ENCODE peak calls at places on chromosomes 3 and 15, in four cellular contexts. B is sigmoid colon, Q is cardiac muscle cell, I is fibroblast of mammary gland. L is an unnamed sample.

GRCh38 chr15:28272587-28272986 is 49.4 kb downstream of the HERC2 start:
- DNase-seq in Q (no peak), B (no peak), I (no peak), L (no peak)

GRCh38 chr3:150787741-150788370 is 24.9 kb upstream of the SIAH2 start:
- DNase-seq in I (peak; percentile 73), B (peak; percentile 87), Q (peak; percentile 77), L (peak; percentile 95)

GRCh38 chr15:52134502-52135144 is 22.0 kb upstream of the BCL2L10 start:
- DNase-seq in I (no peak), Q (no peak), B (no peak), L (peak; percentile 88)

GRCh38 chr3:64327039-64327804 is 102.0 kb upstream of the PRICKLE2 start:
- DNase-seq in Q (peak; percentile 78), I (peak; percentile 96), B (peak; percentile 92), L (no peak)

GRCh38 chr3:141115752-141116541 is 64.8 kb downstream of the SPSB4 start:
- DNase-seq in Q (no peak), I (peak; percentile 87), B (peak; percentile 77), L (no peak)

GRCh38 chr15:56919708-56920637 is 1.5 kb downstream of the TCF12 start:
- DNase-seq in I (peak; percentile 49), Q (peak; percentile 41), B (peak; percentile 75), L (peak; percentile 30)

GRCh38 chr15:98801234-98801561 is 152.9 kb downstream of the IGF1R start:
- DNase-seq in B (no peak), I (no peak), Q (no peak), L (no peak)

GRCh38 chr3:54882114-54882833 is 45.6 kb downstream of the LRTM1 start:
- DNase-seq in Q (peak; percentile 89), B (no peak), I (peak; percentile 98), L (no peak)

GRCh38 chr3:67489816-67490215 is 164.6 kb downstream of the SUCLG2 start:
- DNase-seq in I (no peak), Q (no peak), B (no peak), L (no peak)

GRCh38 chr3:122332551-122332950 is 7.5 kb downstream of the CSTA start:
- DNase-seq in Q (no peak), I (no peak), B (no peak), L (no peak)

GRCh38 chr15:66595937-66596545 is 30.2 kb upstream of the LCTL start:
- DNase-seq in Q (no peak), I (peak; percentile 17), B (no peak), L (no peak)

GRCh38 chr3:194675081-194675640 is 3.2 kb upstream of the LSG1 start:
- DNase-seq in I (peak; percentile 58), Q (no peak), B (no peak), L (no peak)

GRCh38 chr3:169026543-169027181 is 636.9 kb downstream of the MECOM start:
- DNase-seq in I (peak; percentile 97), Q (peak; percentile 93), B (no peak), L (peak; percentile 60)

GRCh38 chr3:43695443-43695842 is 4.7 kb downstream of the ABHD5 start:
- DNase-seq in B (no peak), I (peak; percentile 84), Q (peak; percentile 87), L (no peak)

GRCh38 chr3:67090472-67090871 is 92.4 kb downstream of the KBTBD8 start:
- DNase-seq in Q (peak; percentile 42), I (peak; percentile 52), B (no peak), L (no peak)

GRCh38 chr15:101081900-101082299 is 162.7 kb downstream of the LRRK1 start:
- DNase-seq in B (no peak), I (no peak), Q (no peak), L (no peak)

GRCh38 chr3:155744091-155744625 is 713 bp downstream of the PLCH1 start:
- DNase-seq in I (no peak), Q (peak; percentile 27), B (no peak), L (peak; percentile 88)

GRCh38 chr15:91655891-91656290 is 197.6 kb upstream of the SLCO3A1 start:
- DNase-seq in Q (no peak), I (no peak), B (no peak), L (no peak)

GRCh38 chr3:39121626-39122025 is 14.1 kb downstream of the TTC21A start:
- DNase-seq in Q (no peak), B (no peak), I (no peak), L (no peak)

GRCh38 chr15:63187589-63188226 is 1.7 kb upstream of the RAB8B start:
- DNase-seq in I (no peak), B (no peak), Q (no peak), L (no peak)

GRCh38 chr15:89664951-89665350 is 9.7 kb upstream of the KIF7 start:
- DNase-seq in I (no peak), Q (no peak), B (peak; percentile 26), L (no peak)

GRCh38 chr3:80688814-80689213 is 921.0 kb upstream of the ROBO1 start:
- DNase-seq in I (peak; percentile 10), B (no peak), Q (peak; percentile 49), L (peak; percentile 17)

GRCh38 chr15:39663684-39664083 is 82.8 kb downstream of the THBS1 start:
- DNase-seq in B (no peak), Q (peak; percentile 10), I (no peak), L (no peak)

GRCh38 chr3:120601554-120601953 is 5.4 kb downstream of the NDUFB4 start:
- DNase-seq in Q (no peak), I (no peak), B (no peak), L (no peak)

GRCh38 chr15:70974004-70974832 is 81.6 kb downstream of the LRRC49 start:
- DNase-seq in B (no peak), Q (peak; percentile 77), I (peak; percentile 76), L (peak; percentile 3)

GRCh38 chr3:47536221-47536891 is 22.8 kb upstream of the ELP6 start:
- DNase-seq in I (no peak), Q (no peak), B (no peak), L (no peak)

GRCh38 chr15:91716536-91716935 is 137.0 kb upstream of the SLCO3A1 start:
- DNase-seq in I (no peak), B (no peak), Q (no peak), L (no peak)

GRCh38 chr15:80835338-80835737 is 56.2 kb downstream of the CEMIP start:
- DNase-seq in Q (no peak), I (no peak), B (no peak), L (peak; percentile 46)

GRCh38 chr3:156745766-156746165 is 71.4 kb downstream of the TIPARP start:
- DNase-seq in I (no peak), Q (no peak), B (no peak), L (no peak)

GRCh38 chr15:83613716-83614115 is 40.2 kb upstream of the ADAMTSL3 start:
- DNase-seq in B (no peak), Q (peak; percentile 53), I (peak; percentile 2), L (peak; percentile 52)

GRCh38 chr3:122679467-122680291 is 960 bp upstream of the PARP14 start:
- DNase-seq in I (peak; percentile 12), B (peak; percentile 70), Q (peak; percentile 25), L (peak; percentile 7)

GRCh38 chr3:163043074-163043473 is 1546.5 kb downstream of the OTOL1 start:
- DNase-seq in B (no peak), Q (peak; percentile 32), I (peak; percentile 24), L (peak; percentile 23)

GRCh38 chr3:51622868-51623267 is 48.2 kb upstream of the TEX264 start:
- DNase-seq in B (no peak), I (peak; percentile 86), Q (peak; percentile 78), L (no peak)

GRCh38 chr3:158991146-158991705 is 189.4 kb downstream of the MFSD1 start:
- DNase-seq in Q (no peak), B (no peak), I (no peak), L (peak; percentile 92)

GRCh38 chr3:1275495-1275894 is 182.7 kb downstream of the CNTN6 start:
- DNase-seq in Q (no peak), B (no peak), I (peak; percentile 18), L (peak; percentile 7)

GRCh38 chr3:96236499-96236898 is 577.9 kb upstream of the EPHA6 start:
- DNase-seq in Q (no peak), B (no peak), I (no peak), L (no peak)

GRCh38 chr3:39189648-39190269 is 2.6 kb downstream of the XIRP1 start:
- DNase-seq in I (peak; percentile 67), Q (peak; percentile 83), B (peak; percentile 75), L (peak; percentile 68)

GRCh38 chr3:31106204-31106603 is 211.7 kb upstream of the GADL1 start:
- DNase-seq in Q (peak; percentile 66), B (no peak), I (peak; percentile 96), L (no peak)

DNA sequence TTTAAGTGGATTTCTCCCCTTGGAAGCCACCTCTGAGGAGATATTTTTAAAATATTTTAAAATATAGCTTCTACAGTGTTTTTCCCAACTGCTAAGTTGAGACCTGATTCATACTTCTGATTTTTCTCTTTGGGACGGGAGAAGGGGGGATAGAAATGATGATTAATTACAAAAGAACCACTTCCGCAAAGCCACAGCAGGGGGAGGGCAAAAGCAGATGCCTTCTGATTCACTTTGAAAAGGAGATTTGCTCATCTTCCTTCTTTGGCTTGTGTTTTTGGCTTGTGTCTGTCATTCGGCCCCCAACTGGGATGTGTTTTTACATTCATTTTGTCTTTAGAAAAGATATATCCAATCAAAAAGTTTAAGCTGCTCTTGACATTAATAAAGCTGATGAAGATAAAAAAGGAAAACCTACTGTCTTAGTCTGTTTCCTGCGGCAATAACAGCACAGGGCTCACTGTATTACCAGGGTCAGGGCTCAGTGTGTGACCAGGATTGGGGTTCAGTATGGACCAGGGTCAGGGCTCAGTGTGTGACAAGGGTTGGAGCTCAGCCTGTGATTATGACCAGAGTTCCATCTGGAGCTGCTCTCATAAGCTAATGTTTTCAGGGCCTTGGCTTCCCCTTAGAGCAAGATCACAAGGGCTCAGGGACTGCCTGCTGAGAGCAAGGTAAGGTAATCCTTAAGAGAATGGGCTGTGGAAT is 223.2 kb downstream of the MTHFS start:
- DNase-seq in I (peak; percentile 73), Q (peak; percentile 50), B (no peak), L (no peak)
- TF ChIP-seq CTCF in I (peak; percentile 2), Q (peak; percentile 11), B (no peak), L (no peak)

DNA sequence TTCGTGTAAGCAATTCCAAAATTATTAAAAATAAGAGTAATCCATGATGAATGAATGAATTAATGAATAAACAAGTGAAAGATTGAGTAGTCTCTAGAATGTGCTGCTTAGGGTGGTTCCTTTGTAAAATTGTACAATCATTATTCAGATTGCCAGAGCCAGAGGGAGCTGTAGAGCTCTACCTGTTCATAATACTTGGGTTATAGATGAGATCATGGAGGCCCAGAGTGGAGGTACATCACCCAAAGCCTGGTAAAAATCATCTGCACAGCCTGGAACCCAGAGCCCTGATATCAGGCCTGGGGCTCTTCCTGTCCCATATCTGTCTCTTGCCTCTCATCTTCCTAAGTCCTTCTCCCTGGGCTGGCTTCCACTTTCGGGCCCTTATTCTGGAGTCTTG is 297.2 kb downstream of the RPLP1 start:
- DNase-seq in I (no peak), Q (no peak), B (no peak), L (no peak)
- TF ChIP-seq CTCF in I (peak; percentile 36), Q (peak; percentile 26), B (no peak), L (no peak)

GRCh38 chr3:49719214-49719884 is at the start of gene AMIGO3:
- DNase-seq in I (peak; percentile 89), B (peak; percentile 98), Q (peak; percentile 95), L (peak; percentile 88)
- TF ChIP-seq CTCF in I (peak; percentile 39), B (peak; percentile 69), Q (peak; percentile 34), L (no peak)

DNA sequence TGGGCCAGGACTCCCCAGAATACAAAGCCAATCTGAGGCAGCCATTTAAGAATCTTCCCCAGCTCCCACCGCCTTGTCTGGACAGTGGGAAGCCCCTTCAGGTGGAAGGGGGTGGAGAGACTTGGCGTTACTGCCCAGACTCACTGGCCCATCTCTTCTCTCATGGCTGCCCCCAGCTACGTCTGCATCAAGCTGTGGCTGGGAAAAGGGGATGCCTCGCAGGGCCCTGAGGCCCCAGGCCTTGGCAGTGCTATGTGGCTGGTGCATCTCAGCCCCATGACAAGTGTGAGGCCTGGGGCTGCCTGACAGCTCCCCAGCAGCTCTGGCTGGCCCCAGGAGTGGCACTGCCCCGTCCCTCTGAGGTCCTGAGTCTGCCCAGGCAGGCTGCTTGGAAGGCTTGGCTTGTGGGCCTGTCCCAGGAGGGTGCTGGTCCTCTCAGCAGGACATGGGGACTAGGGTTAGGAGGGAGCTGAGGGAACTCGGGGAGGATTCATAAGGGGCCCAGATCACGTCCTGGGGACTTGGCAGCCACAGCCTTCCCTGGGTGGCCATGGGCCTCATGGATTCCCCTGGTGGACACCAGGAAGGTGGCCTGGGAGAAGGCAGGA is 20.2 kb upstream of the SLC41A3 start:
- DNase-seq in Q (no peak), B (peak; percentile 63), I (no peak), L (no peak)
- TF ChIP-seq CTCF in Q (no peak), B (no peak), I (no peak), L (no peak)